ENCODE peak calls at places on chromosomes 6 and 20, in four cellular contexts. I is GM13977, M is left ventricle myocardium inferior, F is fibroblast of lung. T is an unnamed sample.

GRCh38 chr20:52801628-52802006 is 170.5 kb upstream of the TSHZ2 start:
- DNase-seq in I (no peak), M (peak; percentile 43), F (no peak), T (no peak)

GRCh38 chr20:60365063-60365640 is 406.9 kb downstream of the CDH26 start:
- DNase-seq in I (no peak), M (no peak), F (no peak), T (no peak)

GRCh38 chr6:26088344-26088743 is 1.1 kb downstream of the HFE start:
- DNase-seq in I (no peak), M (peak; percentile 47), F (no peak), T (no peak)

GRCh38 chr20:50883856-50884255 is 47.4 kb downstream of the ADNP start:
- DNase-seq in I (no peak), M (no peak), F (no peak), T (no peak)

GRCh38 chr20:19767070-19767469 is 9.0 kb downstream of the RIN2 start:
- DNase-seq in I (no peak), M (no peak), F (no peak), T (no peak)

GRCh38 chr6:134034951-134035822 is 17.2 kb downstream of the SLC2A12 start:
- DNase-seq in I (no peak), M (no peak), F (no peak), T (no peak)

GRCh38 chr6:149316740-149317655 is 514 bp upstream of the TAB2 start:
- DNase-seq in I (peak; percentile 92), M (peak; percentile 92), F (peak; percentile 91), T (peak; percentile 90)

GRCh38 chr6:116363759-116364158 is 7.0 kb upstream of the DSE start:
- DNase-seq in I (no peak), M (no peak), F (peak; percentile 74), T (no peak)

DNA sequence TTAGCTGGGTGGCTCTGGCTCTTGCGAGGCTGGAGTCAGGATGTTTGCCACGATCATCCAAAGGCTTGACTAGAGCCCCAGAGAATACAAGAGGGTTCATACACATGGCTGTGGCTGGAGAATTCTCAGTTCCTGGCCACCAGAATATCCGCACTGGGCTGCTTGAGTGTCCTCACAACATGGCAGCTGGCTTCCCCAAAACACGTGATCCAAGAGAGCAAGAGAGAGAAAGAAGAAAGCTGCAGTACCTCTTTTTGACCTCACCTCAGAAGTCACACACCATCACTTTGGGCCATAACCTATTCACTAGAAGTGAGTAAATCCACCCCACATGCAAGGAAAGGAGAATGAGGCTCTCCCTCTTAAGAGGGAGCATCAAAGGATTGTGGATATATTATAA is 21.5 kb upstream of the BPIFB1 start:
- DNase-seq in I (no peak), M (no peak), F (no peak), T (no peak)
- TF ChIP-seq CTCF in I (no peak), M (no peak), F (no peak), T (no peak)

GRCh38 chr6:89311853-89312531 is 3.1 kb downstream of the GABRR2 start:
- DNase-seq in I (no peak), M (peak; percentile 54), F (peak; percentile 77), T (no peak)
- TF ChIP-seq CTCF in I (no peak), M (peak; percentile 71), F (peak; percentile 67), T (no peak)

GRCh38 chr6:75546401-75546800 is 52.8 kb upstream of the FILIP1 start:
- DNase-seq in I (no peak), M (no peak), F (no peak), T (peak; percentile 23)
- TF ChIP-seq CTCF in I (no peak), M (peak; percentile 22), F (no peak), T (no peak)

DNA sequence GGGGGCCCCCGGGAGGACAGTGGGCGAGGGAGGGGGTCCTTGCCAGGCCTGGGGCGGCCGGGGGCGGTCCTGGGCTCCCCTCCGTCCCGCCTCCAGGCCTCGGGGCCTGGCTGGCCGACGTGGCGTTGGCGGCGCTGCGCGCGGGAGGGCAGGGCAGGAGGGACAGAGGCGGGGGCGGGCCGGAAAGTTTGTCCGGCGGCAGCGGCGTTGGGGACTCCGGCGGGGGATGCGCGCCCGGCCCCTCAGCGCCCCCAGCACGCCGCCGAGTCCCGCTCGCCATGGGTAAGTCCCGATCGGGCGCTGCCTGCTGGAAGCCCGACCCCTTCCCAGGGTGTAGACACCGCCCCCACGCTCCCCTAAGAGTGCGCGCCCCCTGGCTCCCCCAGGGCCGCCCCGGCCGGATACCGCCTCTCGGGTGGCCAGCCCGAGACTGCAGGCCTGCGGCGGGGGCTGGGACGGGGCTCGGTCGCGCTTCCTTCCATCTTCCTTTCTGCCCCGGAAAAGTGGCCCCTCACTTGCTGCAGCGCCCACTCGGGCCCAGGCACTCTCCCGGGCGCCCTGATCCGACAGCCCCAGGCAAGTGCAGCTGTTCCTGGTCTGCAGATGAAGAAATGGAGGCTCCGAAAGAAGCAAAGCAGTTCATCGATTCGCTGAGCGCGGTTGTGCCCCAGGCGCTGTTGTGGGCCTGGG is at the start of gene SLC2A10:
- DNase-seq in I (peak; percentile 63), M (peak; percentile 66), F (peak; percentile 67), T (peak; percentile 58)
- TF ChIP-seq CTCF in I (no peak), M (peak; percentile 25), F (peak; percentile 0), T (no peak)

DNA sequence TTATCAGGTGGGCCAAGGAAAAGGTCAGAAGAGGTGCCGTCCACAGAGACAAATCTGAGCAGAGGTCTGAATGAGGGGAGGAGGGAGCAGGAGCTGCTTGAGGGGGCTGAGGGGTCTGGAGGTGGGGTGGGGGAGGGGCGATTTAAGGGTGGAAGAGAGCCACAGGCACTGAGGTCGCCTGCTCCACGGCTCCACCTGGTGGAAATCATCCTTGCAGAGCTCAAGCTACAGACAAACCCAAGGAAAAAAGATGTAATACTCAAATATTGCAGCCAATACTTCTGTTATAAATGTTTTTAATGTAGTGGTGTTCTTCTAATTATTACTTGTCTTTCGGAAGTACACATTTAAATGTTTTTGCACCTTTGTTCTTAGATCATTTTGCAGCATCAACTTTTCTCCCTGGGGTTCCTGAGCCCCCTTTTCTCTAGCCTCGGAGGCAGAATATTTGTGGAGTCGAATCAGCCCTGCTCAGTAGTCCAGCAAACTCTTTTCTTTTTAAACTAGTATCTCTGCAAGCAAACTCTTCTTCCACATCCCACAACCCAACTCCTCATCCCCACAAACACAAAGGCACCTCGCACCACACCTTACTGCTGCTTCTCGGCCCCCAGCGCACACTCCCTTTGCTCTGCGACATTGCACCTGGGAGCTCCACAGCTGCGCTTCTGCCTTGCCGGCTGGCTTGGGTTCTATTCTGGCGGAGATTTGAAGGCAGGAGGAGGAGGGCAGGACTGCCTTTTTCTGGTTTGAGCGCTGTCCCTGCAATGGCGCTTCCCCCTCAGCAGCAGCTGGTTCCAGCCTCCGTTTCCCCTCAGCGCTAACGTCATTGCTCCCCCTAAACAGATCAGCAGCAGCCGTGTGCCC is 51.0 kb upstream of the TFAP2A start:
- DNase-seq in I (peak; percentile 41), M (no peak), F (peak; percentile 44), T (peak; percentile 50)
- TF ChIP-seq CTCF in I (peak; percentile 63), M (peak; percentile 42), F (no peak), T (peak; percentile 55)